ENCODE peak calls at places on chromosomes 4 and X, in five cellular contexts. One of them, this sample, is unnamed.

GRCh38 chrX:79588233-79588632 is 221.1 kb upstream of the ITM2A start:
- DNase-seq in fibroblast of lung: no peak
- DNase-seq in HTR-8/SVneo: no peak
- DNase-seq in NCI-H187 treated with DMSO at 0.1 percent for 48 hours: no peak
- DNase-seq in SJCRH30: no peak
- DNase-seq in this sample: no peak

GRCh38 chr4:162056947-162057346 is 106.9 kb downstream of the FSTL5 start:
- DNase-seq in fibroblast of lung: no peak
- DNase-seq in HTR-8/SVneo: no peak
- DNase-seq in NCI-H187 treated with DMSO at 0.1 percent for 48 hours: no peak
- DNase-seq in SJCRH30: no peak
- DNase-seq in this sample: no peak

GRCh38 chr4:150582881-150583286 is 933 bp downstream of the MAB21L2 start:
- DNase-seq in fibroblast of lung: peak; percentile 57
- DNase-seq in HTR-8/SVneo: peak; percentile 21
- DNase-seq in NCI-H187 treated with DMSO at 0.1 percent for 48 hours: no peak
- DNase-seq in SJCRH30: no peak
- DNase-seq in this sample: no peak

GRCh38 chr4:122666527-122667245 is 45.8 kb upstream of the IL21 start:
- DNase-seq in fibroblast of lung: peak; percentile 97
- DNase-seq in HTR-8/SVneo: peak; percentile 80
- DNase-seq in NCI-H187 treated with DMSO at 0.1 percent for 48 hours: no peak
- DNase-seq in SJCRH30: no peak
- DNase-seq in this sample: no peak

GRCh38 chr4:1614854-1615595 is 69.1 kb downstream of the FAM53A start:
- DNase-seq in fibroblast of lung: no peak
- DNase-seq in HTR-8/SVneo: no peak
- DNase-seq in NCI-H187 treated with DMSO at 0.1 percent for 48 hours: no peak
- DNase-seq in SJCRH30: no peak
- DNase-seq in this sample: peak; percentile 43

GRCh38 chr4:2295535-2296442 is 33.9 kb upstream of the MXD4 start:
- DNase-seq in fibroblast of lung: no peak
- DNase-seq in HTR-8/SVneo: no peak
- DNase-seq in NCI-H187 treated with DMSO at 0.1 percent for 48 hours: no peak
- DNase-seq in SJCRH30: no peak
- DNase-seq in this sample: no peak

GRCh38 chr4:54499308-54500074 is 158.3 kb upstream of the KIT start:
- DNase-seq in fibroblast of lung: no peak
- DNase-seq in HTR-8/SVneo: no peak
- DNase-seq in NCI-H187 treated with DMSO at 0.1 percent for 48 hours: no peak
- DNase-seq in SJCRH30: no peak
- DNase-seq in this sample: no peak

GRCh38 chrX:16966745-16967144 is 20.3 kb downstream of the REPS2 start:
- DNase-seq in fibroblast of lung: peak; percentile 38
- DNase-seq in HTR-8/SVneo: no peak
- DNase-seq in NCI-H187 treated with DMSO at 0.1 percent for 48 hours: no peak
- DNase-seq in SJCRH30: no peak
- DNase-seq in this sample: no peak

GRCh38 chrX:34653811-34654210 is 3.3 kb downstream of the TMEM47 start:
- DNase-seq in fibroblast of lung: peak; percentile 44
- DNase-seq in HTR-8/SVneo: no peak
- DNase-seq in NCI-H187 treated with DMSO at 0.1 percent for 48 hours: no peak
- DNase-seq in SJCRH30: peak; percentile 19
- DNase-seq in this sample: no peak

GRCh38 chr4:138919094-138919936 is 96.3 kb upstream of the NOCT start:
- DNase-seq in fibroblast of lung: peak; percentile 81
- DNase-seq in HTR-8/SVneo: peak; percentile 75
- DNase-seq in NCI-H187 treated with DMSO at 0.1 percent for 48 hours: peak; percentile 51
- DNase-seq in SJCRH30: peak; percentile 87
- DNase-seq in this sample: peak; percentile 69

GRCh38 chr4:184344899-184345572 is 127.4 kb upstream of the ENPP6 start:
- DNase-seq in fibroblast of lung: no peak
- DNase-seq in HTR-8/SVneo: no peak
- DNase-seq in NCI-H187 treated with DMSO at 0.1 percent for 48 hours: no peak
- DNase-seq in SJCRH30: no peak
- DNase-seq in this sample: no peak

GRCh38 chrX:56802921-56803848 is 74.1 kb downstream of the NBDY start:
- DNase-seq in fibroblast of lung: peak; percentile 50
- DNase-seq in HTR-8/SVneo: no peak
- DNase-seq in NCI-H187 treated with DMSO at 0.1 percent for 48 hours: no peak
- DNase-seq in SJCRH30: no peak
- DNase-seq in this sample: peak; percentile 81

GRCh38 chr4:95263391-95263790 is 285.4 kb downstream of the UNC5C start:
- DNase-seq in fibroblast of lung: no peak
- DNase-seq in HTR-8/SVneo: no peak
- DNase-seq in NCI-H187 treated with DMSO at 0.1 percent for 48 hours: no peak
- DNase-seq in SJCRH30: no peak
- DNase-seq in this sample: no peak

GRCh38 chr4:150385606-150386005 is 196.3 kb upstream of the MAB21L2 start:
- DNase-seq in fibroblast of lung: peak; percentile 96
- DNase-seq in HTR-8/SVneo: peak; percentile 35
- DNase-seq in NCI-H187 treated with DMSO at 0.1 percent for 48 hours: peak; percentile 76
- DNase-seq in SJCRH30: peak; percentile 81
- DNase-seq in this sample: no peak

GRCh38 chr4:151934766-151935165 is 174.0 kb upstream of the GATB start:
- DNase-seq in fibroblast of lung: no peak
- DNase-seq in HTR-8/SVneo: no peak
- DNase-seq in NCI-H187 treated with DMSO at 0.1 percent for 48 hours: no peak
- DNase-seq in SJCRH30: no peak
- DNase-seq in this sample: no peak

GRCh38 chr4:3288571-3289094 is 4.2 kb upstream of the RGS12 start:
- DNase-seq in fibroblast of lung: no peak
- DNase-seq in HTR-8/SVneo: no peak
- DNase-seq in NCI-H187 treated with DMSO at 0.1 percent for 48 hours: no peak
- DNase-seq in SJCRH30: no peak
- DNase-seq in this sample: peak; percentile 19

GRCh38 chrX:71378752-71379151 is 12.6 kb downstream of the TAF1 start:
- DNase-seq in fibroblast of lung: no peak
- DNase-seq in HTR-8/SVneo: no peak
- DNase-seq in NCI-H187 treated with DMSO at 0.1 percent for 48 hours: no peak
- DNase-seq in SJCRH30: no peak
- DNase-seq in this sample: no peak

GRCh38 chr4:188455353-188455752 is 316.1 kb downstream of the TRIML1 start:
- DNase-seq in fibroblast of lung: no peak
- DNase-seq in HTR-8/SVneo: no peak
- DNase-seq in NCI-H187 treated with DMSO at 0.1 percent for 48 hours: no peak
- DNase-seq in SJCRH30: no peak
- DNase-seq in this sample: no peak

GRCh38 chr4:174136013-174136412 is 147.5 kb downstream of the FBXO8 start:
- DNase-seq in fibroblast of lung: peak; percentile 37
- DNase-seq in HTR-8/SVneo: no peak
- DNase-seq in NCI-H187 treated with DMSO at 0.1 percent for 48 hours: no peak
- DNase-seq in SJCRH30: peak; percentile 19
- DNase-seq in this sample: no peak

GRCh38 chr4:147362868-147363440 is 117.9 kb upstream of the EDNRA start:
- DNase-seq in fibroblast of lung: peak; percentile 96
- DNase-seq in HTR-8/SVneo: no peak
- DNase-seq in NCI-H187 treated with DMSO at 0.1 percent for 48 hours: no peak
- DNase-seq in SJCRH30: no peak
- DNase-seq in this sample: peak; percentile 66

GRCh38 chrX:292900-293897 is 12.0 kb downstream of the PLCXD1 start:
- DNase-seq in fibroblast of lung: no peak
- DNase-seq in HTR-8/SVneo: no peak
- DNase-seq in NCI-H187 treated with DMSO at 0.1 percent for 48 hours: no peak
- DNase-seq in SJCRH30: no peak
- DNase-seq in this sample: peak; percentile 12

GRCh38 chr4:26330946-26331345 is 10.1 kb downstream of the RBPJ start:
- DNase-seq in fibroblast of lung: no peak
- DNase-seq in HTR-8/SVneo: no peak
- DNase-seq in NCI-H187 treated with DMSO at 0.1 percent for 48 hours: peak; percentile 95
- DNase-seq in SJCRH30: no peak
- DNase-seq in this sample: no peak

GRCh38 chrX:105191878-105192277 is 28.6 kb downstream of the TEX13A start:
- DNase-seq in fibroblast of lung: no peak
- DNase-seq in HTR-8/SVneo: no peak
- DNase-seq in NCI-H187 treated with DMSO at 0.1 percent for 48 hours: no peak
- DNase-seq in SJCRH30: peak; percentile 7
- DNase-seq in this sample: no peak

GRCh38 chr4:123102897-123103489 is 180.6 kb upstream of the NUDT6 start:
- DNase-seq in fibroblast of lung: peak; percentile 79
- DNase-seq in HTR-8/SVneo: peak; percentile 31
- DNase-seq in NCI-H187 treated with DMSO at 0.1 percent for 48 hours: no peak
- DNase-seq in SJCRH30: peak; percentile 74
- DNase-seq in this sample: no peak

GRCh38 chr4:43146198-43146597 is 253.7 kb downstream of the GRXCR1 start:
- DNase-seq in fibroblast of lung: no peak
- DNase-seq in HTR-8/SVneo: no peak
- DNase-seq in NCI-H187 treated with DMSO at 0.1 percent for 48 hours: no peak
- DNase-seq in SJCRH30: no peak
- DNase-seq in this sample: no peak

GRCh38 chr4:165118256-165118909 is 5.7 kb upstream of the TMEM192 start:
- DNase-seq in fibroblast of lung: no peak
- DNase-seq in HTR-8/SVneo: no peak
- DNase-seq in NCI-H187 treated with DMSO at 0.1 percent for 48 hours: no peak
- DNase-seq in SJCRH30: no peak
- DNase-seq in this sample: no peak

GRCh38 chr4:14566518-14566917 is 435.8 kb upstream of the CPEB2 start:
- DNase-seq in fibroblast of lung: peak; percentile 59
- DNase-seq in HTR-8/SVneo: no peak
- DNase-seq in NCI-H187 treated with DMSO at 0.1 percent for 48 hours: no peak
- DNase-seq in SJCRH30: no peak
- DNase-seq in this sample: no peak

GRCh38 chr4:94276204-94276603 is 66.4 kb downstream of the HPGDS start:
- DNase-seq in fibroblast of lung: peak; percentile 12
- DNase-seq in HTR-8/SVneo: no peak
- DNase-seq in NCI-H187 treated with DMSO at 0.1 percent for 48 hours: no peak
- DNase-seq in SJCRH30: no peak
- DNase-seq in this sample: no peak

GRCh38 chrX:50448565-50448964 is 22.1 kb downstream of the DGKK start:
- DNase-seq in fibroblast of lung: no peak
- DNase-seq in HTR-8/SVneo: no peak
- DNase-seq in NCI-H187 treated with DMSO at 0.1 percent for 48 hours: no peak
- DNase-seq in SJCRH30: peak; percentile 30
- DNase-seq in this sample: peak; percentile 52

GRCh38 chr4:22434895-22435294 is 81.0 kb downstream of the ADGRA3 start:
- DNase-seq in fibroblast of lung: peak; percentile 68
- DNase-seq in HTR-8/SVneo: peak; percentile 23
- DNase-seq in NCI-H187 treated with DMSO at 0.1 percent for 48 hours: no peak
- DNase-seq in SJCRH30: peak; percentile 19
- DNase-seq in this sample: peak; percentile 58

GRCh38 chr4:185839204-185839712 is 27.3 kb upstream of the SORBS2 start:
- DNase-seq in fibroblast of lung: peak; percentile 95
- DNase-seq in HTR-8/SVneo: peak; percentile 85
- DNase-seq in NCI-H187 treated with DMSO at 0.1 percent for 48 hours: no peak
- DNase-seq in SJCRH30: peak; percentile 43
- DNase-seq in this sample: peak; percentile 38

GRCh38 chrX:32126997-32127396 is 1055.2 kb upstream of the FTHL17 start:
- DNase-seq in fibroblast of lung: no peak
- DNase-seq in HTR-8/SVneo: no peak
- DNase-seq in NCI-H187 treated with DMSO at 0.1 percent for 48 hours: no peak
- DNase-seq in SJCRH30: peak; percentile 1
- DNase-seq in this sample: no peak

GRCh38 chrX:8090482-8090881 is 80.6 kb downstream of the VCX2 start:
- DNase-seq in fibroblast of lung: no peak
- DNase-seq in HTR-8/SVneo: no peak
- DNase-seq in NCI-H187 treated with DMSO at 0.1 percent for 48 hours: no peak
- DNase-seq in SJCRH30: no peak
- DNase-seq in this sample: no peak

GRCh38 chr4:173530326-173531062 is 465 bp upstream of the HAND2 start:
- DNase-seq in fibroblast of lung: no peak
- DNase-seq in HTR-8/SVneo: no peak
- DNase-seq in NCI-H187 treated with DMSO at 0.1 percent for 48 hours: no peak
- DNase-seq in SJCRH30: no peak
- DNase-seq in this sample: no peak

GRCh38 chr4:15928883-15929282 is 9.7 kb downstream of the FGFBP1 start:
- DNase-seq in fibroblast of lung: no peak
- DNase-seq in HTR-8/SVneo: no peak
- DNase-seq in NCI-H187 treated with DMSO at 0.1 percent for 48 hours: no peak
- DNase-seq in SJCRH30: no peak
- DNase-seq in this sample: no peak

GRCh38 chrX:152907084-152907651 is 9.3 kb downstream of the ZNF185 start:
- DNase-seq in fibroblast of lung: peak; percentile 42
- DNase-seq in HTR-8/SVneo: no peak
- DNase-seq in NCI-H187 treated with DMSO at 0.1 percent for 48 hours: no peak
- DNase-seq in SJCRH30: no peak
- DNase-seq in this sample: no peak

GRCh38 chr4:150130953-150131352 is 52.7 kb downstream of the DCLK2 start:
- DNase-seq in fibroblast of lung: peak; percentile 89
- DNase-seq in HTR-8/SVneo: no peak
- DNase-seq in NCI-H187 treated with DMSO at 0.1 percent for 48 hours: no peak
- DNase-seq in SJCRH30: no peak
- DNase-seq in this sample: no peak

GRCh38 chr4:76003620-76004019 is 3.7 kb downstream of the CXCL9 start:
- DNase-seq in fibroblast of lung: no peak
- DNase-seq in HTR-8/SVneo: no peak
- DNase-seq in NCI-H187 treated with DMSO at 0.1 percent for 48 hours: no peak
- DNase-seq in SJCRH30: no peak
- DNase-seq in this sample: no peak

This sample was measured in colonic mucosa.